ENCODE peak calls at places on chromosomes 16 and 17, in four cellular contexts. C, V, R and E are unnamed samples.

GRCh38 chr16:79325211-79325610 is 275.3 kb downstream of the MAF start:
- DNase-seq in C (no peak), V (no peak), R (no peak), E (no peak)

GRCh38 chr16:57191056-57191536 is 5.0 kb downstream of the RSPRY1 start:
- DNase-seq in C (no peak), V (no peak), R (no peak), E (no peak)

GRCh38 chr17:44102845-44103622 is 20.4 kb downstream of the HDAC5 start:
- DNase-seq in C (no peak), V (no peak), R (no peak), E (no peak)

GRCh38 chr17:72538921-72539352 is 418.1 kb downstream of the SOX9 start:
- DNase-seq in C (no peak), V (no peak), R (no peak), E (no peak)

GRCh38 chr16:29962344-29962994 is 590 bp downstream of the TMEM219 start:
- DNase-seq in C (no peak), V (peak), R (peak), E (no peak)

GRCh38 chr17:9401434-9401833 is 174.2 kb downstream of the STX8 start:
- DNase-seq in C (no peak), V (no peak), R (no peak), E (no peak)

GRCh38 chr17:50185724-50186545 is 15.5 kb downstream of the COL1A1 start:
- DNase-seq in C (no peak), V (no peak), R (no peak), E (no peak)

GRCh38 chr16:50050802-50051201 is 15.0 kb upstream of the HEATR3 start:
- DNase-seq in C (no peak), V (no peak), R (no peak), E (no peak)

GRCh38 chr17:6444573-6445335 is 499 bp downstream of the PIMREG start:
- DNase-seq in C (no peak), V (no peak), R (no peak), E (no peak)

GRCh38 chr17:29019475-29020181 is 13.8 kb upstream of the SEZ6 start:
- DNase-seq in C (no peak), V (no peak), R (peak), E (no peak)

GRCh38 chr17:66431080-66431795 is 128.8 kb downstream of the PRKCA start:
- DNase-seq in C (no peak), V (no peak), R (no peak), E (no peak)

GRCh38 chr16:88768041-88768876 is 16.8 kb downstream of the PIEZO1 start:
- DNase-seq in C (peak), V (no peak), R (peak), E (no peak)

GRCh38 chr17:9080983-9081382 is 59.7 kb downstream of the NTN1 start:
- DNase-seq in C (no peak), V (no peak), R (no peak), E (no peak)

GRCh38 chr17:68431661-68432071 is 25.6 kb downstream of the WIPI1 start:
- DNase-seq in C (peak), V (peak), R (peak), E (no peak)

GRCh38 chr17:43992641-43993040 is 11.8 kb upstream of the NAGS start:
- DNase-seq in C (no peak), V (no peak), R (no peak), E (no peak)

GRCh38 chr17:50953831-50954601 is 87.9 kb upstream of the TOB1 start:
- DNase-seq in C (peak), V (no peak), R (no peak), E (no peak)

GRCh38 chr17:4796550-4796915 is 569 bp downstream of the PSMB6 start:
- DNase-seq in C (peak), V (peak), R (peak), E (no peak)

GRCh38 chr17:80452173-80452915 is 24.1 kb downstream of the NPTX1 start:
- DNase-seq in C (no peak), V (no peak), R (no peak), E (no peak)

GRCh38 chr17:13374203-13375143 is 227.3 kb downstream of the HS3ST3A1 start:
- DNase-seq in C (no peak), V (no peak), R (no peak), E (no peak)

GRCh38 chr16:84941916-84942315 is 69.4 kb downstream of the ZDHHC7 start:
- DNase-seq in C (no peak), V (no peak), R (no peak), E (no peak)

GRCh38 chr16:27922433-27922832 is 141.1 kb downstream of the GSG1L start:
- DNase-seq in C (no peak), V (no peak), R (no peak), E (no peak)
- TF ChIP-seq FOXM1 in C (no peak), V (no peak), R (no peak), E (no peak)

GRCh38 chr17:40095944-40096791 is 4.2 kb downstream of the NR1D1 start:
- DNase-seq in C (no peak), V (no peak), R (no peak), E (peak)
- TF ChIP-seq NFIC in C (no peak), V (no peak), R (no peak), E (peak)

GRCh38 chr17:76379275-76379641 is 5.2 kb upstream of the SPHK1 start:
- DNase-seq in C (no peak), V (no peak), R (no peak), E (no peak)

GRCh38 chr17:76376318-76377133 is 7.9 kb upstream of the SPHK1 start:
- DNase-seq in C (no peak), V (peak), R (no peak), E (no peak)

GRCh38 chr17:76381633-76382304 is 2.6 kb upstream of the SPHK1 start:
- DNase-seq in C (peak), V (no peak), R (no peak), E (no peak)

GRCh38 chr17:76379646-76380376 is 4.6 kb upstream of the SPHK1 start:
- DNase-seq in C (peak), V (no peak), R (no peak), E (no peak)

GRCh38 chr17:76378548-76379274 is 5.7 kb upstream of the SPHK1 start:
- DNase-seq in C (peak), V (no peak), R (no peak), E (no peak)
- TF ChIP-seq FOXM1 in C (no peak), V (no peak), R (no peak), E (no peak)

DNA sequence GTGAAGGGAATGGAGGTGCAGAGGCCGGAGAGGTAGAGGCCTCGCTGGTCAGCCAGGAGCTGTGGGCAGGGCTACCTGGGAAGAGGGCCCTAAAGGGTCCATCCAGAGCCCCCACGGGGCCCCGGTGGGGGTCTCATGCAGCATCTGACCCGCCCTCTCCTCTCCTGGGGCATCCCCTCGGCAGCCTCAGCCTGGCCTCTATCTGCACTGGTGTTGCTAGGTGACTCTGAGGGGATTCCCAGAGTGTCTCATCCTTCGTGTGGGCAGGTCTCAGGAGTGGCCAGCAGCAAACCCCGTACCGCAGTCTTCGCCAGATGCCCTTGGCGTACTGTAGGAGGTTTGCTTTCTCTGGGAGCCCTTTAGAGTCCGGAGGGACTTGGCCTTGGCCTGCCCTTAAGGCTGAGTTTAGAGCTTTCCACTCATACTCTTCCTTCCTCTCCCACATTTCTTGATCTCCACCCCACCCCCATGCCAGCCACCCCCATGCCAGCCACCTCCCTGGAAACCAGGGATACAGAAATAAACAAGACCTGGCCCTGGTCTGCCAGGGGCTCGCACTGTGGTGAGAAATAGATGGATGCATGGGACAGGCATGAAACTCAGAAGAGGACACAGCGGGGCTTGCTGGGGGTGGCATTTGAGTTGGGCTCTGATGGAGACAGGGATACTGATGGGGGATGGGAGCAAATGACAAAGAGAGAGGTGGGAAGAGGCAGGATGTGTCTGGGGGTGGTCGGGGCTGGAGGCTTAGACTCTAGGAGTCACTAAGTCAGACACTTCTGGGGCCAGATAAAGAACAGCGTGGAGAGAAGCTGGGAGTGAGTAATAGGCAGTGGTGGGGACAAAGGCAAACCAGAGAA is 9.9 kb downstream of the SLC5A10 start:
- DNase-seq in C (peak), V (no peak), R (no peak), E (no peak)
- TF ChIP-seq NFIC in C (no peak), V (no peak), R (no peak), E (no peak)

DNA sequence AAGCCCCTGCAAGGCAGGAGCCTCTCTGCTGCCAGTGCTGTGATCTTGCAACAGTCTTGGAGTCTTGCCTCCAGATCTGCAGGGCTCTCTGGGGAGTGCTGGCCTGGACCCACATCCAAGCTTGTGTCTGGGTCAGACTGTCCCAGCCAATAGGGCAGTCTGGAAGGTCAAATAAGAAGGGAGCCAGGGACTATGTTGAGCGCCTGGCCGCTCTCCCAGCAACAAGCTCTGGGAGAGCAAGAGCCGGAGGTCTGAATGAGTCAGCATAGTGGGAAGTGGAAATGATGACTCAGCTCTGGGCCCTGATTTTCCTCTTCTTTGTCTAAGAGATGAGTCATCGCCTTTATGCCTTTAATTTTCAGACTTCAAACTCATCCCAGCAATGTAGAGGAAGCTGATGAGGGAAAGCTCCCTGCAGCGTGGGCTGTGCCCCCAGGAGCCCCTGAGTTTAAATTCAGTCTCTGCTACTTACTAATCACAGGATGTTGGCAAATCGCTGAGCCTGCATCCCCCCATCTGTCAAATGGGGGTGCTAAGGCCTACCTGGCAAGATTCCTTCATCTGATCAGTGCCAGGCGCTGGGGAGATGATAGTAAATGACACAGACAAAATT is 43.6 kb upstream of the HAPSTR1 start:
- DNase-seq in C (no peak), V (peak), R (peak), E (peak)
- TF ChIP-seq FOXM1 in C (peak), V (no peak), R (no peak), E (peak)

GRCh38 chr16:60419859-60420258 is 1616.4 kb downstream of the CDH8 start:
- DNase-seq in C (no peak), V (no peak), R (no peak), E (no peak)
- TF ChIP-seq NFIC in C (no peak), V (no peak), R (no peak), E (no peak)

GRCh38 chr17:39240631-39241030 is 14.9 kb upstream of the STAC2 start:
- DNase-seq in C (no peak), V (no peak), R (no peak), E (no peak)
- TF ChIP-seq FOXM1 in C (no peak), V (no peak), R (no peak), E (no peak)

GRCh38 chr16:24774510-24774909 is 45.1 kb downstream of the TNRC6A start:
- DNase-seq in C (no peak), V (no peak), R (no peak), E (no peak)
- TF ChIP-seq NFIC in C (no peak), V (no peak), R (no peak), E (no peak)